ENCODE peak calls at places on chromosomes 16 and 17, in five cellular contexts. T is cardiac muscle cell, N is HCT116, M is A673, J is astrocyte. F is an unnamed sample.

GRCh38 chr16:533391-534088 is 6.0 kb downstream of the CAPN15 start:
- DNase-seq in T (no peak), N (no peak), M (no peak), J (no peak), F (no peak)

GRCh38 chr17:78367193-78367592 is 7.3 kb upstream of the SOCS3 start:
- DNase-seq in N (no peak), T (no peak), J (no peak), M (no peak), F (no peak)

GRCh38 chr17:72176902-72177660 is 56.3 kb downstream of the SOX9 start:
- DNase-seq in J (peak; percentile 95), T (no peak), M (no peak), N (no peak), F (peak; percentile 6)

GRCh38 chr17:41548844-41549595 is 20.9 kb upstream of the KRT19 start:
- DNase-seq in M (peak; percentile 74), J (peak; percentile 76), N (peak; percentile 83), T (peak; percentile 90), F (peak; percentile 84)

GRCh38 chr17:32794533-32795246 is 82.2 kb downstream of the MYO1D start:
- DNase-seq in T (no peak), J (no peak), N (no peak), M (no peak), F (no peak)

GRCh38 chr16:84970447-84971127 is 40.7 kb downstream of the ZDHHC7 start:
- DNase-seq in M (peak; percentile 81), T (peak; percentile 81), J (peak; percentile 51), N (peak; percentile 77), F (peak; percentile 49)

GRCh38 chr16:15650698-15651161 is 685 bp downstream of the NDE1 start:
- DNase-seq in T (peak; percentile 18), J (no peak), N (no peak), M (no peak), F (peak; percentile 11)

GRCh38 chr16:57961538-57961937 is 9.4 kb downstream of the CNGB1 start:
- DNase-seq in N (no peak), J (no peak), T (no peak), M (no peak), F (no peak)

GRCh38 chr17:50209472-50210248 is 8.2 kb upstream of the COL1A1 start:
- DNase-seq in J (peak; percentile 100), T (peak; percentile 100), M (peak; percentile 62), N (no peak), F (peak; percentile 99)

GRCh38 chr17:48100160-48100559 is 1.1 kb downstream of the CBX1 start:
- DNase-seq in T (peak; percentile 39), N (no peak), M (no peak), J (peak; percentile 75), F (peak; percentile 53)

GRCh38 chr16:79009911-79010310 is 590.6 kb downstream of the MAF start:
- DNase-seq in N (no peak), J (no peak), M (no peak), T (no peak), F (no peak)

GRCh38 chr17:2017274-2017941 is 7.7 kb downstream of the RTN4RL1 start:
- DNase-seq in N (no peak), T (no peak), J (no peak), M (no peak), F (no peak)

GRCh38 chr17:54945246-54945645 is 23.2 kb downstream of the COX11 start:
- DNase-seq in J (no peak), N (no peak), M (no peak), T (no peak), F (no peak)

GRCh38 chr17:49762148-49762941 is 1.6 kb downstream of the FAM117A start:
- DNase-seq in J (no peak), M (no peak), T (no peak), N (no peak), F (no peak)

GRCh38 chr17:55314061-55314783 is 49.5 kb downstream of the HLF start:
- DNase-seq in N (no peak), T (no peak), J (no peak), M (no peak), F (no peak)

GRCh38 chr17:17154981-17155380 is 51.2 kb downstream of the PLD6 start:
- DNase-seq in J (no peak), N (no peak), M (no peak), T (no peak), F (no peak)

GRCh38 chr17:19502517-19502916 is 31.1 kb upstream of the SLC47A1 start:
- DNase-seq in N (no peak), T (no peak), J (no peak), M (no peak), F (no peak)

GRCh38 chr16:57534337-57534880 is 2.0 kb downstream of the CCDC102A start:
- DNase-seq in M (no peak), T (no peak), N (no peak), J (no peak), F (no peak)

GRCh38 chr16:23114131-23114904 is 34.9 kb downstream of the USP31 start:
- DNase-seq in J (no peak), N (no peak), M (no peak), T (no peak), F (no peak)

GRCh38 chr17:74972107-74972972 is at the start of gene HID1:
- DNase-seq in N (no peak), J (no peak), T (peak; percentile 17), M (peak; percentile 71), F (no peak)

GRCh38 chr16:55035956-55036355 is 105.3 kb downstream of the IRX5 start:
- DNase-seq in M (no peak), J (peak; percentile 59), T (no peak), N (no peak), F (peak; percentile 4)

GRCh38 chr16:53974484-53975115 is 270.6 kb downstream of the FTO start:
- DNase-seq in T (peak; percentile 48), M (no peak), J (no peak), N (no peak), F (no peak)

GRCh38 chr17:40095944-40096791 is 4.2 kb downstream of the NR1D1 start:
- DNase-seq in N (no peak), J (no peak), M (no peak), T (no peak), F (no peak)

GRCh38 chr16:53090591-53091507 is 36.1 kb downstream of the CHD9 start:
- DNase-seq in N (no peak), T (peak; percentile 100), J (peak; percentile 98), M (peak; percentile 90), F (peak; percentile 92)

GRCh38 chr17:30172560-30172959 is 55.9 kb downstream of the NSRP1 start:
- DNase-seq in N (no peak), J (no peak), T (no peak), M (no peak), F (no peak)

GRCh38 chr17:47315451-47316266 is 8.1 kb upstream of the EFCAB13 start:
- DNase-seq in T (peak; percentile 90), J (peak; percentile 85), M (peak; percentile 67), N (peak; percentile 74), F (peak; percentile 82)

GRCh38 chr17:31571124-31571892 is 179.8 kb downstream of the RAB11FIP4 start:
- DNase-seq in J (peak; percentile 100), T (peak; percentile 97), M (no peak), N (no peak), F (peak; percentile 89)

GRCh38 chr17:47239663-47240374 is 13.8 kb upstream of the ITGB3 start:
- DNase-seq in N (peak; percentile 69), M (peak; percentile 80), T (peak; percentile 98), J (peak; percentile 96), F (peak; percentile 99)

GRCh38 chr17:82492647-82493516 is 26.6 kb upstream of the FOXK2 start:
- DNase-seq in J (peak; percentile 71), N (no peak), T (peak; percentile 54), M (no peak), F (peak; percentile 66)

GRCh38 chr16:85657996-85658395 is 30.8 kb downstream of the GINS2 start:
- DNase-seq in M (no peak), T (no peak), N (no peak), J (no peak), F (no peak)

GRCh38 chr16:28513484-28514181 is 7.0 kb upstream of the IL27 start:
- DNase-seq in M (no peak), J (peak; percentile 58), N (no peak), T (no peak), F (no peak)

GRCh38 chr16:86637744-86638143 is 59.4 kb downstream of the FOXL1 start:
- DNase-seq in T (no peak), J (no peak), N (no peak), M (no peak), F (no peak)

GRCh38 chr16:24580665-24581064 is 41.3 kb downstream of the RBBP6 start:
- DNase-seq in J (peak; percentile 16), T (peak; percentile 55), N (no peak), M (peak; percentile 18), F (peak; percentile 50)

DNA sequence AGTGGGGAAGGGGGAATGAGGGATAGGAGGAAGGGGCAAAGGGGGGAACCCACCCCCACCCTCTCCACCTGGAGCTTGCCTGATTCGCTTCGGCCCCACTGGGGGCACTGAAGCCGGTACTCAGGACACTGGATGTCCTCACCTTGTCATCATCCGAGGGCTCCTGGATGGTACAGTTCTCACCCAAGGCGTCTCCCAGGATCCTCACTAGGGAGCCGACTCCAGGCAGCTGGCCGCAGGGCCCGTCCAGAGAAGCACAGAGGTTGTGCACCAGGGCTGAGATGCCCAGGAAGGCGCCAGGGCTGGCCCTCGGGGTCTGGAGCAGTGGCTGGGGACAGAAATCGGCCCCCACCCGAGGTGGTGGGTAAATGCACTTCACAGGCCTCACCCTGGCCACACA is 92.3 kb downstream of the LITAF start:
- DNase-seq in M (no peak), J (no peak), N (no peak), T (no peak), F (no peak)
- TF ChIP-seq CTCF in M (no peak), J (no peak), N (no peak), T (no peak), F (no peak)

GRCh38 chr17:43873815-43874214 is 26.8 kb downstream of the CD300LG start:
- DNase-seq in T (no peak), N (no peak), M (no peak), J (no peak), F (no peak)

GRCh38 chr17:43874293-43874692 is 27.3 kb downstream of the CD300LG start:
- DNase-seq in N (no peak), M (no peak), T (no peak), J (no peak), F (no peak)

GRCh38 chr17:43871947-43872690 is 25.1 kb downstream of the CD300LG start:
- DNase-seq in N (no peak), J (no peak), T (no peak), M (no peak), F (no peak)

GRCh38 chr17:43875476-43876147 is 28.6 kb downstream of the CD300LG start:
- DNase-seq in M (no peak), T (no peak), N (no peak), J (no peak), F (no peak)

DNA sequence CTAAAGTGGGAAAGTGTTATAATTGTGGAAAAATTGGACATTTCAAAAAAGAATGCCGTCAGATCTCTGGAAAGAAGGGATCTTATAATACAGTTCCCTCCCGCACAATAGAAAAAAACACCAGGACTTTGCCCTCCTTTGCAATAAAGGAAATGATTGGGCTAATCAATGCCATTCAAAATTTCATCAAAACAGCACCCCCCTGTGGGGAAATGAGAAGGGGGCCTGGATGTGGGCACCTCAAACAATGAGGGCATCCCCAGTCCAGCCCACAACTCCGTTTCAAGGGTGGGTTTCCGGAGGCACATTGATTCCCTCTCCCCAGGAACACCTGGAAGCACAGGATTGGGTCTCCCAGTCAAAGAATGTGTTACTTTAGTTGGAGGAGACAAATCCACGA is 26.1 kb downstream of the CD300LG start:
- DNase-seq in T (no peak), N (no peak), J (no peak), M (no peak), F (no peak)
- TF ChIP-seq CTCF in T (no peak), N (peak; percentile 23), J (no peak), M (peak; percentile 24), F (peak; percentile 35)

GRCh38 chr16:9906218-9906617 is 276.0 kb downstream of the GRIN2A start:
- DNase-seq in J (no peak), N (no peak), T (no peak), M (no peak), F (no peak)
- TF ChIP-seq CTCF in J (no peak), N (no peak), T (no peak), M (no peak), F (no peak)

GRCh38 chr17:77285594-77286390 is 145.0 kb downstream of the SEC14L1 start:
- DNase-seq in J (peak; percentile 94), T (peak; percentile 95), N (no peak), M (no peak), F (peak; percentile 97)
- TF ChIP-seq CTCF in J (no peak), T (no peak), N (no peak), M (no peak), F (no peak)

F was measured in HFFc6.